ENCODE peak calls at places on chromosomes 6 and 20, in six cellular contexts. G is NB4, E is esophagus squamous epithelium, O is HCT116, L is H54, D is heart left ventricle. K is an unnamed sample.

GRCh38 chr20:41133709-41134361 is 3.5 kb upstream of the PLCG1 start:
- DNase-seq in G (peak), E (no peak), O (no peak), L (no peak), D (no peak), K (no peak)

GRCh38 chr20:23242104-23242503 is 108.5 kb upstream of the NXT1 start:
- DNase-seq in G (no peak), E (no peak), O (no peak), L (no peak), D (no peak), K (no peak)

GRCh38 chr6:9612489-9612888 is 802.4 kb downstream of the TFAP2A start:
- DNase-seq in G (peak), E (no peak), O (no peak), L (no peak), D (no peak), K (no peak)

GRCh38 chr20:2780948-2781347 is 19.5 kb downstream of the CPXM1 start:
- DNase-seq in G (no peak), E (no peak), O (no peak), L (no peak), D (no peak), K (no peak)

GRCh38 chr6:26258199-26258977 is 106.6 kb upstream of the BTN3A2 start:
- DNase-seq in G (peak), E (no peak), O (no peak), L (no peak), D (no peak), K (no peak)

GRCh38 chr20:37443596-37443995 is 77.5 kb upstream of the NNAT start:
- DNase-seq in G (no peak), E (no peak), O (no peak), L (no peak), D (no peak), K (no peak)

GRCh38 chr6:106194949-106195919 is 109.1 kb downstream of the PRDM1 start:
- DNase-seq in G (no peak), E (no peak), O (peak), L (no peak), D (no peak), K (no peak)

GRCh38 chr6:125267806-125268523 is 33.8 kb downstream of the HDDC2 start:
- DNase-seq in G (peak), E (no peak), O (no peak), L (no peak), D (no peak), K (no peak)

GRCh38 chr6:23561732-23562131 is 564.3 kb upstream of the NRSN1 start:
- DNase-seq in G (no peak), E (no peak), O (no peak), L (no peak), D (no peak), K (no peak)

GRCh38 chr6:46062312-46062711 is 46.7 kb upstream of the CLIC5 start:
- DNase-seq in G (no peak), E (no peak), O (no peak), L (no peak), D (no peak), K (no peak)

GRCh38 chr6:104625536-104625935 is 234.2 kb downstream of the HACE1 start:
- DNase-seq in G (no peak), E (no peak), O (no peak), L (peak), D (no peak), K (no peak)

GRCh38 chr20:6735913-6736845 is 31.3 kb upstream of the BMP2 start:
- DNase-seq in G (no peak), E (no peak), O (no peak), L (no peak), D (no peak), K (no peak)

GRCh38 chr6:16505711-16506362 is 255.4 kb downstream of the ATXN1 start:
- DNase-seq in G (no peak), E (no peak), O (no peak), L (no peak), D (no peak), K (no peak)
- TF ChIP-seq POLR2A in G (no peak), E (no peak), O (no peak), L (no peak), D (no peak), K (no peak)

GRCh38 chr6:31528821-31529328 is at the start of gene MCCD1:
- DNase-seq in G (peak), E (no peak), O (no peak), L (no peak), D (no peak), K (no peak)
- TF ChIP-seq POLR2A in G (no peak), E (no peak), O (no peak), L (no peak), D (no peak), K (no peak)

GRCh38 chr6:52362443-52363221 is 681 bp downstream of the PAQR8 start:
- DNase-seq in G (no peak), E (no peak), O (no peak), L (peak), D (peak), K (no peak)

GRCh38 chr6:52363222-52363867 is 1.4 kb downstream of the PAQR8 start:
- DNase-seq in G (no peak), E (no peak), O (no peak), L (no peak), D (no peak), K (no peak)

GRCh38 chr6:52361347-52361944 is 505 bp upstream of the PAQR8 start:
- DNase-seq in G (peak), E (no peak), O (no peak), L (peak), D (peak), K (peak)

GRCh38 chr6:52360601-52361346 is 1.2 kb upstream of the PAQR8 start:
- DNase-seq in G (peak), E (no peak), O (no peak), L (no peak), D (no peak), K (no peak)

DNA sequence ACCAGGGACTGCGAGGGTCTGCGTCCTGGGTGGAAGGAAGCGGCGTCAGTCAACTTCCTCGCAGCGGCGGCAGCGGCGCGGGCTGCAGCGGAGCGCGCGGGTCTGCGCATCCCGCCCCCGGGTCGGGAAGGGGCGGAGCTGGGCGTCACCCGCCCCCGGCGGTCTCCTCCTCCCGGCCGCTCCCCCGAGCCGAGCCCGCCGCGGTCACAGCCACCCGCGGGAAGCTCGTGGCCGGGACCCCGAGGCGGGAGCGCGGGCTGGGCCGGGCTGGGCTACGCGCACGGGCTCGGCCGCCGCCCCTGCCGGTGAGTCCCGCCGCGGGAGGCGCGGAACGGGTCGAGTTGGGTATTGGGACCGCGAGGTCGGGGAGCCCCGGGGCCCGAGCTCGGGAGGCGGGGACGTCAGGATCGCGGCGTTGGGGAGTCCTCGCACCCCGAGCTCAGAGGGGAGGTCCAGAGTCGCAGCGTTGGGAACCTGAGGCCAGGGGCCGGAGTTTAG is at the start of gene PAQR8:
- DNase-seq in G (peak), E (peak), O (peak), L (peak), D (peak), K (peak)
- TF ChIP-seq POLR2A in G (peak), E (peak), O (peak), L (peak), D (peak), K (peak)

GRCh38 chr20:1392693-1393506 is at the start of gene FKBP1A:
- DNase-seq in G (peak), E (peak), O (peak), L (peak), D (peak), K (peak)
- TF ChIP-seq POLR2A in G (peak), E (peak), O (peak), L (peak), D (peak), K (peak)

DNA sequence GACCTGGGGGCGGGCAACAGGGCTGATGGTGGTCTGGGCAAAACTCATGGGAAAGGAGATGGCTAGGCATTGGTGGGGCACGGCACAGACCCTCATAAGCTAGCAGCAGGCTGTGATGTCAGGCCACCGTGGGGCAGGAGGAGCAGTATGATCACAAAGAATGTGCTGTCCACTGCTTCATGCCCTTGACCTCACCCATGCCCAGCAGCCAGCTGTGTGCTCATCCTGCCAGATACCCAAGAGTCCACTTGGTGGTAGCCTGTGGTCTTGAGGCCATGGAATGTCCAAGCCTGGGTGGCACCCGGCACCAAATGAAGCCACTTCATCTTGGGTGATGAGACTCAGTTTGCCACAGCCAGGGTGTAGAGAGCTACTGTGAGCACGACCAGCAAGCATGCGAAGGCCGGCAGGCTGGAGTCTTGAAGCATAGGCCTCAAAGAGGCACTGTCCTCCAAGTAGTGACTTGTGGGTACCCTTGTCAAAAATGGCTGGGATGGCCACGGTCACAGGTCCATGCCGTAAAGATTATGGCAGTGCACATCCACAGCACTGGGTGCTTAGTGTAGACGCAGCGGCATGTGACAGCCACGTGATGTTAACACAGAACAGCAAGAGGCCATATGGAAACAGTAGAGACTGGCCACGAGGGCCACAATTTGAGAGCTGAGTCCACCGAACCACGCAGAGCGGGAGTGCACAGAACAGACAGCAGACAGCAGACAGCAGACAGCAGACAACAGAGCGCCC is 19.0 kb downstream of the PLAGL2 start:
- DNase-seq in G (no peak), E (no peak), O (no peak), L (no peak), D (no peak), K (no peak)
- TF ChIP-seq POLR2A in G (no peak), E (no peak), O (no peak), L (no peak), D (no peak), K (no peak)

DNA sequence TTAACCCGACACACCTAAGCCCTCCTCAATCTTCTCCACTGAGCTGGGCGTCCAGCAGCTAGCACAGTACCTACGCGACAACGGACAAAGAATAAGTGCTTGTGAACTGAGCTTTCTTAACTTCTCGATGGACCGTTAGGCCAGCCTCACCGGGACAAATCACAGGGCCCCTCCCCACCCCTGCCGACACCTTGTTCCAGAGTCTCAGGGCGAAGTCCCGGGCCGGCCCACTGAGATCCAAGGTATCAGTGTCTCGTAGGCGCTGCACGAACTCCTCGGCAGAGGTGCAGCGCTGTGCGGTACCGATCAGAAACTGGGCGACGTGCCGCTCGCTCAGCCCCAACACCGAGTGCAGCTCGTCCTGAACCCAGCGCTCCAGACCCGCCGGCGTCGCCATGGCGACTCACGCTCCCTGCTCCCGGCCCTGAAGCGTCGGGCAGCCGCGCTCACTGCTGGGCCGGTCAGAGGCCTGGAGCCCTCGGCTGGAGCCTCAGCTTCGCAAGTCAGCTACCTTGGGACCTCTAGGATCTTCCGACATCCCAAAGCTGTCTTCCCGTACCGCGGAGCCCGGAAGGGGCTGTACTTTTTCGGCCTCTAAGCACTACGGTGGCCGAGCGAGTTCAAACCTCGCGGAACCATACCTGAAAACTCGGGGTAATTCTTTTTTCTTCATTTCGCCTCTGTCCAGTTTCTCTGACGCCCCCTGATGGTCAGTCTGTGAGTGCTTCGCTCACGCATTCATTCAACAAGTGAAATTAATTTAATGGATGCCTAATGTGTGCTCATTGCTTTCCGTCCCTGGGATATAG is at the start of gene DHX16:
- DNase-seq in G (peak), E (peak), O (peak), L (peak), D (peak), K (peak)
- TF ChIP-seq POLR2A in G (peak), E (no peak), O (peak), L (peak), D (peak), K (peak)

GRCh38 chr20:36002855-36003254 is 34.5 kb downstream of the CNBD2 start:
- DNase-seq in G (no peak), E (no peak), O (no peak), L (no peak), D (no peak), K (no peak)

GRCh38 chr20:36008461-36009035 is 40.2 kb downstream of the CNBD2 start:
- DNase-seq in G (no peak), E (no peak), O (no peak), L (no peak), D (no peak), K (peak)

DNA sequence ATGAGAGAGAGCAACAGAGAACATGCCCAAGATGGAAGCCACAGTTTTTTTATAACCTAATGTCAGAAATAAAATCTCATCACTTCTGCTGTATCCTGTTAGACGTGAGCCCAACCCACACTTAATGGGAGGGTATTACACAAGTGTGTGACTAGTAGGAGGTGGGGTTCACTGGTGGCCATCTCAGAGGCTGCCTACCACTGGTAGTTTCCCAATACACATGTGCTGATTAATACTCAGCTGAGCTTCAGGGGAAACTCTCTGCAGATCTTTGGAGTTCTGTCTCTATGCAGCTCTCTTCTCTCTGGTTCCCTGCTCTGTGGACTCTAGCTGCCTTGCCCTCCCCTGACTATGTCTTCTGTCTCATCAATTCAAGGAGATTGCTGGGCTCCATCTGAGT is 35.7 kb downstream of the CNBD2 start:
- DNase-seq in G (peak), E (no peak), O (no peak), L (no peak), D (no peak), K (no peak)
- TF ChIP-seq POLR2A in G (no peak), E (no peak), O (no peak), L (no peak), D (no peak), K (no peak)

GRCh38 chr20:33601016-33601415 is 61.1 kb upstream of the C20orf144 start:
- DNase-seq in G (no peak), E (no peak), O (no peak), L (no peak), D (no peak), K (peak)
- TF ChIP-seq POLR2A in G (no peak), E (no peak), O (no peak), L (no peak), D (no peak), K (no peak)

DNA sequence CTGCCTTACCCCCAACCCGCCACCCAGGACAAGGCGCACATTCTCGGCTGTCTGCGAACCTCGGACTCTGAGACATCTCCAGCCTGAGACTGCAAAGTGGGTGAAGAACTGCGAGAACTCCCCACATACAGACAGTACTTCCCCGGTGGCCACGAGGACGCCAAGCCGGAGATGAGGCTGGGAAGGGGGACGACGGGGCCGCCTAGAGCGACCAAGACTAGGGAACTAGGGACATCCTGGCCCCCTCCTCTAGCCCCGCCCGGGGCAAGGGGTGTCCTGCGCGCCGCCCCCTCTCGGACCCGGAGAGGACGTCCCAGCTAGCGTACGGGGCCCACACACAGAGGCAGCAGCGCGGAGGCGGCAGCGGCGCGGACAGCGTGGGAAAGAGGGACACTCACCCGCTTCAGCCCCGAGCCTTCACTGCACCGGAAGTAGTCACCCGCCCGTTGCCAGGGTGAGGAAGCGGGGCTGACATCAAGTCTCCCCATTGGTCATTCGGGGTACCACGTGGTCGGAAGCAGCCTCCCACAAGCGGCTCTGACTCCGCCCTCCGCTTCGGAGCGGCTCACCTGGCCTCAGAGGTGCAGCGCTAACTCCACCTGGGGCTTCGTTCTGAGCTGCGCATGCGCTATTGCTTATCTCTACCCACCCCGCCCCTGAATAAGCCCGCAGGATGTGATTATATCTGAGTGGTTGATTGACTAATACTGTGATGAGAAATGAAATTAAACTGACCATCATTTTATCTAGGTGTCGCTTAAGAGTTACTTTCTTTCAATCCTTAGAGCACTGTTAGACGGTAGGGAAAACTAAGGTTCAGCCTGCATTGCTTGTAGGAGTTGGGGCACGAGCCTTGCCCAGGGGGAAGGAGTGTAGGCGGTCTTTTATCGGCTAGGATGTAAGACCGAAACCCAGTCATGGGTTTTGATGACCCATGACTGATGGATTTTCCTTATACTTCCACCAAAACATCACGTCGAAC is at the start of gene TASP1:
- DNase-seq in G (peak), E (peak), O (peak), L (peak), D (peak), K (peak)
- TF ChIP-seq POLR2A in G (peak), E (no peak), O (peak), L (peak), D (peak), K (peak)

DNA sequence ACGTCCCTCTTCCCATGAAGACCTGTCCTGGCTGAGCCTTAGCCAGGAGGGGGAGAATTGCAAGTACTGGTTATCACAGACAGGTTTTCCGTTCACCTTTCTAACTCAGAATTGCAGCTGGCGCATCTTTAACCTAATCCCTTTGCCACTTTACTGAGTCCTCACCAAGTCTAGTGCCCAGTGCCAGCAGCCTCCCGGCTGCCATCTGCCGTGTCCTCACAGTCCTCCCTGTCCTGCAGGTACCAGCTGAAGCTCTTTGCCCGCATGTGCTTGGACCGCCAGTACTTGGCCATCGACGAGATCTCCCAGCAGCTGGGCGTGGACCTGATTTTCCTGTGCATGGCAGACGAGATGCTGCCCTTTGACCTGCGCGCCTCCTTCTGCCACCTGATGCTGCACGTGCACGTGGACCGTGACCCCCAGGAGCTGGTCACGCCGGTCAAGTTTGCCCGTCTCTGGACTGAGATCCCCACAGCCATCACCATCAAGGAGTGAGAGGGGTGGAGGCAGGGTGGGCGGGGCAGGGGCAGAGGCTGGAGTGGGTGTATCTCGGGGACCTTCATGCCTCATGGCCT is 41.3 kb downstream of the UQCC2 start:
- DNase-seq in G (no peak), E (no peak), O (no peak), L (no peak), D (no peak), K (no peak)
- TF ChIP-seq POLR2A in G (no peak), E (no peak), O (no peak), L (no peak), D (no peak), K (no peak)

K was measured in erythroblast.